ENCODE peak calls at places on chromosomes 4 and X, in four cellular contexts. A is lower leg skin; K is stimulated activated CD8-positive, alpha-beta memory T cell treated with anti-CD3 and anti-CD28 coated beads, Interleukin-4, amount 100 ng/mL, for 4 hours; F is fibroblast of mammary gland. C is an unnamed sample.

GRCh38 chr4:69984030-69984443 is 11.7 kb upstream of the STATH start:
- DNase-seq in A (no peak), K (no peak), F (peak), C (no peak)

GRCh38 chr4:147361726-147362125 is 119.2 kb upstream of the EDNRA start:
- DNase-seq in A (no peak), K (no peak), F (peak), C (no peak)

GRCh38 chrX:74195605-74196004 is 108.4 kb upstream of the ZCCHC13 start:
- DNase-seq in A (no peak), K (no peak), F (no peak), C (no peak)

GRCh38 chr4:98816816-98817215 is 112.1 kb downstream of the EIF4E start:
- DNase-seq in A (no peak), K (no peak), F (no peak), C (no peak)

GRCh38 chrX:139542652-139543051 is 12.1 kb downstream of the F9 start:
- DNase-seq in A (no peak), K (no peak), F (no peak), C (no peak)

GRCh38 chr4:152478456-152479237 is 57.2 kb downstream of the FBXW7 start:
- DNase-seq in A (no peak), K (no peak), F (peak), C (no peak)

GRCh38 chr4:56181140-56181950 is 205.9 kb downstream of the AASDH start:
- DNase-seq in A (no peak), K (no peak), F (no peak), C (no peak)

GRCh38 chr4:168683595-168683994 is 186.7 kb downstream of the PALLD start:
- DNase-seq in A (no peak), K (no peak), F (peak), C (no peak)

GRCh38 chr4:98242538-98242937 is 18.6 kb upstream of the RAP1GDS1 start:
- DNase-seq in A (no peak), K (no peak), F (no peak), C (no peak)

GRCh38 chr4:151484396-151485102 is 75.6 kb downstream of the FHIP1A start:
- DNase-seq in A (no peak), K (no peak), F (peak), C (no peak)

GRCh38 chrX:47370278-47370677 is at the start of gene ZNF157:
- DNase-seq in A (no peak), K (no peak), F (no peak), C (no peak)

GRCh38 chrX:132022115-132022862 is 813 bp upstream of the STK26 start:
- DNase-seq in A (no peak), K (no peak), F (no peak), C (peak)

GRCh38 chrX:41491267-41492004 is 44.3 kb downstream of the NYX start:
- DNase-seq in A (no peak), K (no peak), F (peak), C (no peak)

GRCh38 chrX:683572-683971 is 53.0 kb downstream of the SHOX start:
- DNase-seq in A (no peak), K (no peak), F (no peak), C (no peak)

GRCh38 chr4:110637408-110638131 is 14.7 kb upstream of the PITX2 start:
- DNase-seq in A (no peak), K (no peak), F (no peak), C (no peak)

GRCh38 chrX:154732421-154733071 is 18.3 kb downstream of the GAB3 start:
- DNase-seq in A (no peak), K (no peak), F (peak), C (no peak)

GRCh38 chrX:136395271-136395670 is 92.5 kb upstream of the BRS3 start:
- DNase-seq in A (no peak), K (no peak), F (peak), C (no peak)

GRCh38 chrX:110316351-110317078 is 1.4 kb downstream of the AMMECR1 start:
- DNase-seq in A (no peak), K (no peak), F (peak), C (no peak)

GRCh38 chr4:185726931-185727330 is 85.1 kb downstream of the SORBS2 start:
- DNase-seq in A (no peak), K (no peak), F (peak), C (peak)

GRCh38 chr4:36773467-36773866 is 471.1 kb upstream of the NWD2 start:
- DNase-seq in A (no peak), K (no peak), F (no peak), C (no peak)

GRCh38 chr4:7350396-7350795 is 84.3 kb downstream of the PSAPL1 start:
- DNase-seq in A (no peak), K (no peak), F (no peak), C (no peak)

GRCh38 chrX:42748067-42748850 is 29.7 kb downstream of the PPP1R2C start:
- DNase-seq in A (no peak), K (no peak), F (peak), C (no peak)

C was measured in suprapubic skin.